ENCODE peak calls at places on chromosome 11, in six cellular contexts. C, I, F, G, W and D are unnamed samples.

GRCh38 chr11:841981-842369 is 354 bp downstream of the POLR2L start:
- DNase-seq in C (no peak), I (no peak), F (no peak), G (no peak), W (no peak), D (no peak)

GRCh38 chr11:118088531-118088930 is 1.8 kb upstream of the SMIM35 start:
- DNase-seq in C (no peak), I (no peak), F (no peak), G (no peak), W (no peak), D (no peak)

GRCh38 chr11:27679136-27680015 is 20.9 kb downstream of the BDNF start:
- DNase-seq in C (peak), I (no peak), F (no peak), G (peak), W (no peak), D (no peak)

GRCh38 chr11:128039140-128040021 is 548.0 kb downstream of the ETS1 start:
- DNase-seq in C (peak), I (no peak), F (no peak), G (peak), W (peak), D (no peak)

GRCh38 chr11:20605602-20606091 is 6.2 kb downstream of the SLC6A5 start:
- DNase-seq in C (no peak), I (no peak), F (no peak), G (no peak), W (no peak), D (no peak)

GRCh38 chr11:520428-521178 is 13.6 kb upstream of the RNH1 start:
- DNase-seq in C (no peak), I (no peak), F (no peak), G (no peak), W (no peak), D (no peak)

GRCh38 chr11:75593337-75593915 is 31.4 kb downstream of the SERPINH1 start:
- DNase-seq in C (peak), I (no peak), F (no peak), G (no peak), W (no peak), D (no peak)

GRCh38 chr11:12174145-12175143 is 64.1 kb downstream of the MICAL2 start:
- DNase-seq in C (peak), I (no peak), F (no peak), G (peak), W (peak), D (peak)

GRCh38 chr11:117143390-117143789 is 697 bp upstream of the PAFAH1B2 start:
- DNase-seq in C (peak), I (peak), F (peak), G (peak), W (peak), D (peak)

GRCh38 chr11:32526715-32527114 is 56.9 kb upstream of the EIF3M start:
- DNase-seq in C (no peak), I (no peak), F (no peak), G (no peak), W (no peak), D (no peak)

GRCh38 chr11:84780689-84781293 is 846.4 kb downstream of the DLG2 start:
- DNase-seq in C (peak), I (peak), F (no peak), G (peak), W (peak), D (no peak)

GRCh38 chr11:45786272-45786671 is 18.7 kb upstream of the SLC35C1 start:
- DNase-seq in C (no peak), I (no peak), F (no peak), G (no peak), W (no peak), D (no peak)

GRCh38 chr11:16783321-16783801 is 44.9 kb downstream of the C11orf58 start:
- DNase-seq in C (no peak), I (no peak), F (no peak), G (no peak), W (no peak), D (no peak)

GRCh38 chr11:109854696-109855095 is 238.5 kb upstream of the ZC3H12C start:
- DNase-seq in C (no peak), I (no peak), F (no peak), G (peak), W (peak), D (no peak)

GRCh38 chr11:68028802-68029475 is 1.5 kb upstream of the NDUFS8 start:
- DNase-seq in C (peak), I (no peak), F (no peak), G (peak), W (peak), D (no peak)

GRCh38 chr11:3879967-3880542 is 24.6 kb downstream of the STIM1 start:
- DNase-seq in C (no peak), I (no peak), F (peak), G (no peak), W (no peak), D (no peak)

GRCh38 chr11:113670830-113671215 is 35.3 kb downstream of the TMPRSS5 start:
- DNase-seq in C (no peak), I (no peak), F (no peak), G (no peak), W (no peak), D (no peak)

GRCh38 chr11:831132-831864 is 1.5 kb upstream of the CD151 start:
- DNase-seq in C (no peak), I (no peak), F (no peak), G (peak), W (no peak), D (no peak)

GRCh38 chr11:12137005-12137690 is 26.8 kb downstream of the MICAL2 start:
- DNase-seq in C (no peak), I (no peak), F (no peak), G (no peak), W (no peak), D (peak)

GRCh38 chr11:94868468-94868867 is 100.3 kb downstream of the AMOTL1 start:
- DNase-seq in C (no peak), I (no peak), F (no peak), G (no peak), W (no peak), D (no peak)

GRCh38 chr11:105000797-105001196 is 22.2 kb downstream of the CASP5 start:
- DNase-seq in C (no peak), I (peak), F (peak), G (no peak), W (no peak), D (peak)

GRCh38 chr11:70414341-70415100 is 16.2 kb downstream of the CTTN start:
- DNase-seq in C (no peak), I (no peak), F (no peak), G (no peak), W (no peak), D (no peak)

GRCh38 chr11:69530278-69531070 is 49.0 kb downstream of the LINC01488 start:
- DNase-seq in C (no peak), I (no peak), F (no peak), G (no peak), W (no peak), D (no peak)

GRCh38 chr11:119845756-119846155 is 116.8 kb upstream of the NECTIN1 start:
- DNase-seq in C (no peak), I (no peak), F (no peak), G (no peak), W (no peak), D (no peak)

GRCh38 chr11:120324932-120325810 is at the start of gene TLCD5:
- DNase-seq in C (peak), I (peak), F (peak), G (peak), W (peak), D (peak)

GRCh38 chr11:33045551-33046255 is 6.3 kb downstream of the TCP11L1 start:
- DNase-seq in C (no peak), I (no peak), F (no peak), G (peak), W (peak), D (no peak)

GRCh38 chr11:66012946-66013761 is 1.3 kb downstream of the CST6 start:
- DNase-seq in C (no peak), I (peak), F (no peak), G (no peak), W (no peak), D (no peak)

GRCh38 chr11:49995559-49995958 is 13.2 kb upstream of the OR4C12 start:
- DNase-seq in C (peak), I (peak), F (peak), G (peak), W (peak), D (no peak)

GRCh38 chr11:61996933-61997332 is 29.5 kb upstream of the FTH1 start:
- DNase-seq in C (no peak), I (peak), F (no peak), G (no peak), W (no peak), D (no peak)

GRCh38 chr11:44878696-44879095 is 72.0 kb downstream of the TP53I11 start:
- DNase-seq in C (no peak), I (peak), F (no peak), G (no peak), W (no peak), D (no peak)

GRCh38 chr11:35402751-35403454 is 16.5 kb downstream of the SLC1A2 start:
- DNase-seq in C (no peak), I (no peak), F (no peak), G (no peak), W (no peak), D (no peak)

GRCh38 chr11:35407041-35407440 is 12.3 kb downstream of the SLC1A2 start:
- DNase-seq in C (no peak), I (no peak), F (no peak), G (no peak), W (no peak), D (no peak)

GRCh38 chr11:35398881-35399280 is 20.5 kb downstream of the SLC1A2 start:
- DNase-seq in C (no peak), I (no peak), F (no peak), G (no peak), W (peak), D (no peak)

GRCh38 chr11:35403765-35404396 is 15.5 kb downstream of the SLC1A2 start:
- DNase-seq in C (no peak), I (no peak), F (peak), G (no peak), W (no peak), D (no peak)

DNA sequence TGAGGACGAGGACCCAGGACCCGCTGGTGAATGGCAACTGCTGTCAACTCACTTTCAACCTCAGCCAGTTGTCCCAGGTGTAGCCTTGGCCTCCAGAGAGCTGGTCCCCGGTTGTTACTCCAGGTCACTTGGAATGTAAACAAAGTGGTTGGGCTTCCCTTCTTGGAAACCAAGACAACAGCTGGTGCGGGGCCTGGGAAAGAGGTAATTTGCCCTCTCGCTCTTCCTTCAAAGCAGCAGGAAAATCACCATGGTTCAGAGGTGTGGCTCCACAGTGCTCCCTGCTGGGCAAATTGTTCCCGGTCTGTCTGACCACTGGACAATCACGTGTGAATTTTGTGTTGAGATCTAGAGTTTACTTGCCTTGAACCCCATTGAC is 15.0 kb downstream of the SLC1A2 start:
- DNase-seq in C (peak), I (peak), F (peak), G (peak), W (peak), D (no peak)
- TF ChIP-seq CTCF in C (peak), I (peak), F (peak), G (peak), W (peak), D (peak)

DNA sequence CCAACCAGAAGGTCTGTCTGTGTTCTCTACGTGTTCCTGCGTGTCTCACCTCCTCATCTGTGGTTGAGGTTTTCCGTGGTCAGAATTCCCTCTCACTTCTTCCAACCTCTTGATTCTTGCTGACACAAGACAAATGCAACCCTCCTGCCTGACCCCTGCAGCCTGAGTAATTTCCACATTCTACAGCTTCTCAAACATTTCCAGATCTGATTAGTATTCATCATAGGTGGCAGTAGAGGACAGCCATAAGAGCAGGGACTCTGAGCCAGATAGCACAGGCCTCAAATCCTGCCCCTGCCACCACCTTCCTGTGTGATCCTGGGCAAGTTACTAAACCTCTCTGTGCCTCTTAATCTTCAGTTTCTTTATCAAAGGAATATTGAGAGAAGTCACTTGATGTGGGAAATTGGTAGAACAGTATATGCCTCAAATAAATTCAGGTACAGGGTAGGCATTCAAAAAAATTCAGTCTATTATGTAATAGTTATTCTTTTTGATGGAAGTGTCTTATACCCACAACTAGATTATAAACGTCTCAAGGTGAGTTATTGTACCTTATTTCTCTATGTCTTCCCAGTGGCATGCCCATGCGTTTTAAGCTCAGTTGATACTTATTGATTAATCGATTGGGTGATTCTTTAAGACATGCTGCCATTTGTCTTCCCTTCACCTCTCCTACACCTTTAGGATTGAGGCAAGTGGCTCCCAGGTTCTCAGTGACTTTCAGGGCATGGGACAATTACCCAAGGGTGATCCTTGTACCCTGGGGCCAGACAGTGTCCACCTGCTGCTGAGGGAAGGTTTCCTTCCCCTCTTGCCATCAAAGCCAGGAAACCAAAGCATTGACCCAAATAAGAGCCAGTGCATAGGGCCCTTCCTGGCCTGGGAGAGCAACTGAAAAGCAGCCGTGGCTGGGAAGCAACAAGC is 19.6 kb downstream of the POU2AF1 start:
- DNase-seq in C (no peak), I (no peak), F (no peak), G (peak), W (no peak), D (no peak)
- TF ChIP-seq CTCF in C (no peak), I (peak), F (peak), G (no peak), W (no peak), D (peak)

DNA sequence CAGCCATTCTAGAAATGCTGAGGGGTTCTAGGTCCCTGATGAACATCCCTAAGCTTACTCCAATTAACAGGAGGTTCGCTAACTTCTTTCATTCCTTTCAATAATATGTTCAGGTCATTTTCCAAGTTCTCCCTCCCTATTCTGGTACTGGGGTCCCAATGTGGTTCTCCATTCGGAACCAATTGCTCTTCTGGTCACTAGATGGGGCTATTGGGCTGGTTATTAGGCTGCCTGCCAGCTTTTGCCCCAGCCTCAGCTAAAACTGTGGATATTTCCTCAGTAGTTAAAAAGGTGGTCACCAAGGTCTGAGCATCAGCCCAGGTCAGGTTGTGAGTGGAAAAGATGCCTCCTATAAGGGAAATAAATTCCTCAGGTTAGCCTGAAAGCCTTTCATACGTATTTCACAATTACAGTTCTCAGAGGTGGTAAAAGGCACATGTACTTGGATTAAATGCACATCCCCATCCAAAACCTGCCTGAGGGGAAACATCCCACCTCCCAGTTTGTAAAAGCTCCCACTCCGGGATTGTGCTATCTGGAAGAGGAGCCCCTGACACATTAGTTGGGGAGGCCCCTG is 161.1 kb upstream of the CCDC179 start:
- DNase-seq in C (peak), I (peak), F (peak), G (peak), W (peak), D (peak)
- TF ChIP-seq CTCF in C (peak), I (peak), F (peak), G (peak), W (peak), D (peak)

DNA sequence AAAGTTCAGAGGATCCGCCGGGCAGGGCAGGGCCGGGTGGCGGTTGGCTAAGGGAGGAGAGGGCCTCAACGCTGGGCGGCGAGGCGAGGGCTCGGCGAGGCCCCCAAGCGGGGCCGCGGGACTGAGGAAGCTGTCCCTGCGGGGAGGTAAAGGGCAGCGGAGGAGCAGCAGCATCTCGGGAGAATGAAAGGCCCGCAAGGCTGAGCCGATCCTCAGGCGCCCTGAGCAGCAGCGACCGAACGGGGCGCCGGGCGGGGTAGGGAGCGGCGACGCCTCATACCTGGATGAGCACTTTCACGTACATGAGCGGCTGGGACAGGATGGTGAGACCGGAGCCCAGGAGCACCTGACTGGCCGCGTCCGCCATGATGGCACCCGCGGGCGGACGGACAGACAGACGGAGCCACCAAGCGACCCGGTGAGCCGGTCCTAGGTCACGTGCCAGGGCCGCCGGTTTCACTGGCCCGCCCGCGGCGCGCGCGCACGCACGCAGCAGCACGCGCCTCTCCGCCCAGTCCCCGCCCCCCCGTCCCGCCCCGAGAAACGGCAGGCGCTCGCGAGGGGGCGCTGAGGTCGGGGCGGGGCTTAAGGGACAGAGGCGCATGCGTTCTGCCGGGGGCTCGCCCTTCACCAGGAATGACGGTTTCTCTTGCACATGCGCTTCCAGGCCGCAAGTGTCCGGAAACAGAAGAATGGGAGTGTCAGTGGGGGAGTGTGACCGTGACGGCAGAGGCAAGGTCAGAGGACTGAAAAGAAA is at the start of gene MTCH2:
- DNase-seq in C (peak), I (peak), F (peak), G (peak), W (peak), D (peak)
- TF ChIP-seq CTCF in C (no peak), I (peak), F (peak), G (no peak), W (no peak), D (peak)

GRCh38 chr11:60756307-60757032 is at the start of gene MS4A15:
- DNase-seq in C (peak), I (peak), F (peak), G (peak), W (peak), D (peak)
- TF ChIP-seq CTCF in C (peak), I (peak), F (peak), G (peak), W (peak), D (peak)

GRCh38 chr11:122656631-122657101 is 1.1 kb downstream of the UBASH3B start:
- DNase-seq in C (peak), I (peak), F (peak), G (peak), W (no peak), D (peak)
- TF ChIP-seq CTCF in C (peak), I (no peak), F (no peak), G (no peak), W (peak), D (no peak)

GRCh38 chr11:77101043-77101537 is 1.6 kb upstream of the OMP start:
- DNase-seq in C (peak), I (peak), F (no peak), G (no peak), W (peak), D (peak)
- TF ChIP-seq CTCF in C (peak), I (peak), F (peak), G (peak), W (peak), D (peak)

GRCh38 chr11:64652586-64653387 is 61.8 kb downstream of the SLC22A12 start:
- DNase-seq in C (peak), I (peak), F (peak), G (peak), W (peak), D (peak)

GRCh38 chr11:64650923-64651523 is 60.0 kb downstream of the SLC22A12 start:
- DNase-seq in C (peak), I (peak), F (peak), G (peak), W (peak), D (peak)

GRCh38 chr11:64654439-64654838 is 63.4 kb downstream of the SLC22A12 start:
- DNase-seq in C (no peak), I (no peak), F (no peak), G (no peak), W (no peak), D (no peak)

GRCh38 chr11:64654958-64655541 is 64.0 kb downstream of the SLC22A12 start:
- DNase-seq in C (no peak), I (no peak), F (no peak), G (no peak), W (no peak), D (no peak)

DNA sequence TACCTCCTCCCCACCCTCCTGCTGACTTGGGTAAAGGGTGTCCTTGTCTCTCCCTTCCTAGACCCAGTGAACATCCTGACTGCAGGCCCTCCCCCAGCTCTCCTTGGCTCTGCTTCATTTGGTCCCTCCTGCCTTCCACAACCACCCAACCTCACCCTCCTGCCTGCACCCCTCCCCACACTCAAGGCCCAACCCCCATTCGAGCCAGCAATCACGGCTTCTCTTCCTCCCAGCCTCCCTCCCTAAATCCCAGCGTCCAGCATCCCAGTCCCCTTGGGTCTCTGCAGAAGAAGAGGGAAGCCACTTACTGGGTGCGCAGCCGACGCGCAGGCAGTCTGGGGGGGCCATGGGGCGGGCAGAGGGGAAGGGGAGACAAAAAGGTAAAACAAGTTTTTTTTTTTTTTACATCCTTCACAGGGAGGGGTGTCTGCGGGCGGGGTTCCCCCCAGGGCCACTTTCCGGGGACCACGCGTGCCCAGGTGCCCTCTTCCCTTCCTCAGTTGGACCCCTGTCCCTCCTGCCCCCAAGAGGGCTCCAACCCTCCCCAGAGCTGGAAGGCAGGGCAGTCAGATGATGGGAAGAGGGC is 62.5 kb downstream of the SLC22A12 start:
- DNase-seq in C (no peak), I (peak), F (no peak), G (no peak), W (no peak), D (no peak)
- TF ChIP-seq CTCF in C (no peak), I (no peak), F (no peak), G (no peak), W (no peak), D (no peak)